ENCODE peak calls at places on chromosome 14, in four cellular contexts. A is LoVo, L is tibial artery, S is non-pigmented ciliary epithelial cell. N is an unnamed sample.

GRCh38 chr14:86639146-86639545 is 1109.2 kb downstream of the FLRT2 start:
- DNase-seq in A (no peak), L (no peak), S (no peak), N (no peak)

GRCh38 chr14:21203470-21204166 is 47.8 kb upstream of the OR5AU1 start:
- DNase-seq in A (no peak), L (no peak), S (no peak), N (no peak)

GRCh38 chr14:103126873-103127304 is 3.6 kb downstream of the TNFAIP2 start:
- DNase-seq in A (peak), L (no peak), S (no peak), N (no peak)

GRCh38 chr14:71905860-71906259 is 26.4 kb upstream of the RGS6 start:
- DNase-seq in A (no peak), L (no peak), S (no peak), N (no peak)

GRCh38 chr14:98347686-98348085 is 924.3 kb downstream of the BCL11B start:
- DNase-seq in A (no peak), L (no peak), S (no peak), N (no peak)

GRCh38 chr14:68278568-68279436 is 459.2 kb downstream of the RAD51B start:
- DNase-seq in A (no peak), L (no peak), S (no peak), N (no peak)

GRCh38 chr14:75876526-75876925 is 105.3 kb downstream of the TGFB3 start:
- DNase-seq in A (no peak), L (no peak), S (no peak), N (no peak)

GRCh38 chr14:55731247-55731872 is 151.4 kb downstream of the KTN1 start:
- DNase-seq in A (no peak), L (no peak), S (no peak), N (no peak)

GRCh38 chr14:102573591-102574046 is 18.8 kb upstream of the RCOR1 start:
- DNase-seq in A (no peak), L (no peak), S (no peak), N (no peak)

GRCh38 chr14:60266021-60266937 is 17.3 kb downstream of the PPM1A start:
- DNase-seq in A (no peak), L (no peak), S (no peak), N (no peak)

GRCh38 chr14:53126705-53127104 is 26.4 kb downstream of the DDHD1 start:
- DNase-seq in A (no peak), L (no peak), S (no peak), N (no peak)

GRCh38 chr14:89720741-89721315 is 233.7 kb downstream of the EFCAB11 start:
- DNase-seq in A (no peak), L (peak), S (no peak), N (peak)

GRCh38 chr14:93107383-93107782 is 8.3 kb downstream of the ITPK1 start:
- DNase-seq in A (no peak), L (no peak), S (no peak), N (no peak)

GRCh38 chr14:76863724-76864407 is 37.7 kb downstream of the LRRC74A start:
- DNase-seq in A (no peak), L (peak), S (no peak), N (no peak)

GRCh38 chr14:76904100-76904739 is 78.0 kb downstream of the LRRC74A start:
- DNase-seq in A (no peak), L (peak), S (peak), N (no peak)

GRCh38 chr14:105201928-105202513 is 20.9 kb upstream of the NUDT14 start:
- DNase-seq in A (no peak), L (no peak), S (no peak), N (no peak)

GRCh38 chr14:58629273-58629672 is 8.5 kb upstream of the DACT1 start:
- DNase-seq in A (no peak), L (no peak), S (no peak), N (no peak)

GRCh38 chr14:99541677-99542470 is 60.7 kb downstream of the CCNK start:
- DNase-seq in A (no peak), L (no peak), S (no peak), N (no peak)

GRCh38 chr14:92185559-92185958 is 63.8 kb downstream of the CPSF2 start:
- DNase-seq in A (no peak), L (no peak), S (no peak), N (no peak)

GRCh38 chr14:70901218-70901772 is 6.0 kb upstream of the PCNX1 start:
- DNase-seq in A (no peak), L (no peak), S (no peak), N (no peak)

GRCh38 chr14:71311061-71311460 is 403.8 kb downstream of the PCNX1 start:
- DNase-seq in A (no peak), L (no peak), S (no peak), N (no peak)

GRCh38 chr14:68686724-68687123 is 106.1 kb downstream of the ZFP36L1 start:
- DNase-seq in A (no peak), L (peak), S (no peak), N (no peak)

GRCh38 chr14:37813746-37814145 is 218.3 kb downstream of the TTC6 start:
- DNase-seq in A (no peak), L (no peak), S (no peak), N (no peak)

GRCh38 chr14:90969493-90970166 is 90.8 kb downstream of the RPS6KA5 start:
- DNase-seq in A (no peak), L (no peak), S (no peak), N (no peak)

GRCh38 chr14:104422301-104423223 is 157.0 kb upstream of the C14orf180 start:
- DNase-seq in A (no peak), L (no peak), S (no peak), N (no peak)

GRCh38 chr14:76084374-76084773 is 67.3 kb upstream of the GPATCH2L start:
- DNase-seq in A (no peak), L (no peak), S (no peak), N (no peak)

GRCh38 chr14:101758913-101759593 is 2.5 kb upstream of the PPP2R5C start:
- DNase-seq in A (no peak), L (no peak), S (no peak), N (no peak)

GRCh38 chr14:49977126-49977841 is 84.4 kb downstream of the ARF6 start:
- DNase-seq in A (no peak), L (no peak), S (no peak), N (peak)

GRCh38 chr14:64800000-64800399 is 79.7 kb downstream of the SPTB start:
- DNase-seq in A (peak), L (no peak), S (no peak), N (no peak)

N was measured in GM12891.